ENCODE peak calls at places on chromosome 5, in ten cellular contexts. E is SK-N-DZ; R is choroid plexus epithelial cell; Q is activated naive CD4-positive, alpha-beta T cell treated with anti-CD3 and anti-CD28 coated beads, Interleukin-2, amount 50 U/mL, for 16 hours; V is Kasumi-1; T is NAMALWA; A is lung; K is HS-5; M is activated T-helper 1 cell treated with Interleukin-2 at 50 U/mL for 16 hours; D is thoracic aorta. F is an unnamed sample.

GRCh38 chr5:56148453-56148971 is 84.6 kb downstream of the ANKRD55 start:
- DNase-seq in D (no peak), R (no peak), M (no peak), A (no peak), Q (peak), V (no peak), T (no peak), K (no peak), E (no peak), F (no peak)

GRCh38 chr5:5078009-5078897 is 61.9 kb upstream of the ADAMTS16 start:
- DNase-seq in R (no peak), M (no peak), D (no peak), K (no peak), A (no peak), Q (no peak), V (no peak), E (no peak), T (no peak), F (peak)

GRCh38 chr5:136036293-136036911 is 7.6 kb downstream of the TGFBI start:
- DNase-seq in T (no peak), K (no peak), R (no peak), A (no peak), D (no peak), M (no peak), V (no peak), E (no peak), Q (no peak), F (no peak)

GRCh38 chr5:80905405-80905804 is 54.8 kb upstream of the RASGRF2 start:
- DNase-seq in T (no peak), A (no peak), M (no peak), V (no peak), D (no peak), Q (no peak), R (peak), K (no peak), E (no peak), F (no peak)

GRCh38 chr5:10839916-10840599 is 79.0 kb upstream of the DAP start:
- DNase-seq in R (no peak), D (no peak), M (no peak), A (no peak), E (no peak), V (no peak), T (no peak), K (no peak), Q (no peak), F (no peak)

GRCh38 chr5:109876941-109877669 is 187.4 kb downstream of the MAN2A1 start:
- DNase-seq in K (peak), Q (no peak), A (no peak), T (no peak), E (no peak), D (no peak), V (no peak), M (no peak), R (peak), F (peak)

GRCh38 chr5:149298857-149299404 is 27.3 kb downstream of the AFAP1L1 start:
- DNase-seq in K (no peak), V (no peak), A (no peak), R (no peak), Q (no peak), T (no peak), D (no peak), M (no peak), E (no peak), F (no peak)

GRCh38 chr5:94288937-94289336 is 329.5 kb downstream of the KIAA0825 start:
- DNase-seq in V (no peak), E (no peak), R (peak), A (no peak), K (peak), T (no peak), M (no peak), Q (no peak), D (no peak), F (no peak)

GRCh38 chr5:135051872-135052271 is 17.8 kb upstream of the PITX1 start:
- DNase-seq in V (no peak), R (no peak), D (no peak), K (no peak), Q (no peak), M (no peak), A (no peak), T (no peak), E (no peak), F (no peak)

GRCh38 chr5:113232667-113233066 is 202.1 kb downstream of the TSSK1B start:
- DNase-seq in E (no peak), M (no peak), K (no peak), Q (no peak), D (no peak), R (peak), A (no peak), T (no peak), V (no peak), F (no peak)

GRCh38 chr5:423626-424258 is 19.2 kb upstream of the EXOC3 start:
- DNase-seq in D (no peak), K (no peak), M (no peak), Q (no peak), V (no peak), E (no peak), T (no peak), R (no peak), A (no peak), F (no peak)

GRCh38 chr5:1246711-1247431 is 21.7 kb downstream of the SLC6A18 start:
- DNase-seq in D (no peak), Q (no peak), T (no peak), E (no peak), V (no peak), K (no peak), M (no peak), R (peak), A (peak), F (peak)

GRCh38 chr5:172902497-172903472 is 56.4 kb upstream of the RPL26L1 start:
- DNase-seq in V (no peak), M (no peak), T (peak), Q (no peak), R (peak), K (no peak), D (peak), E (peak), A (peak), F (peak)

GRCh38 chr5:103207653-103208052 is 50.9 kb upstream of the MACIR start:
- DNase-seq in A (no peak), K (no peak), E (no peak), M (no peak), T (no peak), V (peak), Q (no peak), D (no peak), R (peak), F (peak)